ENCODE peak calls at places on chromosomes 13 and 19, in six cellular contexts. Q, H, I, B, G and T are unnamed samples.

GRCh38 chr13:98548230-98548629 is 28.7 kb downstream of the STK24 start:
- DNase-seq in B (no peak), G (no peak), H (no peak), Q (no peak), I (no peak), T (no peak)

GRCh38 chr19:35404879-35405622 is 34.2 kb downstream of the GPR42 start:
- DNase-seq in B (peak), I (peak), H (no peak), Q (peak), G (peak), T (peak)

GRCh38 chr13:60721063-60721462 is 324.0 kb downstream of the TDRD3 start:
- DNase-seq in B (no peak), I (no peak), G (no peak), H (no peak), Q (no peak), T (no peak)

GRCh38 chr19:29321116-29321515 is 108.2 kb upstream of the UQCRFS1 start:
- DNase-seq in H (no peak), Q (no peak), G (no peak), B (no peak), I (no peak), T (no peak)

GRCh38 chr13:50873481-50873880 is 30.0 kb upstream of the DLEU7 start:
- DNase-seq in Q (no peak), G (no peak), B (no peak), H (no peak), I (no peak), T (no peak)

GRCh38 chr13:23903906-23904280 is 6.6 kb upstream of the C1QTNF9B start:
- DNase-seq in G (no peak), H (no peak), B (no peak), Q (peak), I (no peak), T (no peak)

GRCh38 chr19:6318772-6319171 is 14.6 kb downstream of the ACER1 start:
- DNase-seq in H (no peak), G (no peak), Q (no peak), I (no peak), B (no peak), T (peak)

GRCh38 chr19:49590971-49591730 is at the start of gene PRR12:
- DNase-seq in Q (peak), G (no peak), H (no peak), B (peak), I (peak), T (peak)

GRCh38 chr19:57161985-57162544 is 5.2 kb downstream of the DUXA start:
- DNase-seq in B (no peak), I (no peak), G (no peak), H (no peak), Q (no peak), T (no peak)

GRCh38 chr19:30253581-30253996 is 118.6 kb upstream of the ZNF536 start:
- DNase-seq in H (no peak), G (peak), I (no peak), B (no peak), Q (peak), T (no peak)

GRCh38 chr19:10842788-10843187 is 5.4 kb upstream of the C19orf38 start:
- DNase-seq in B (no peak), Q (no peak), I (no peak), H (no peak), G (no peak), T (no peak)

GRCh38 chr13:100274942-100275506 is 186.1 kb downstream of the PCCA start:
- DNase-seq in B (no peak), I (no peak), H (no peak), Q (no peak), G (no peak), T (peak)

GRCh38 chr13:68019901-68020300 is 789.8 kb upstream of the PCDH9 start:
- DNase-seq in G (no peak), Q (no peak), H (no peak), I (no peak), B (no peak), T (no peak)

GRCh38 chr13:38905861-38906260 is 84.8 kb downstream of the STOML3 start:
- DNase-seq in H (no peak), Q (no peak), G (no peak), B (no peak), I (no peak), T (no peak)

GRCh38 chr19:51064534-51065220 is at the start of gene KLK13:
- DNase-seq in G (no peak), Q (peak), B (no peak), H (no peak), I (peak), T (no peak)

GRCh38 chr13:95146486-95146885 is 154.8 kb downstream of the ABCC4 start:
- DNase-seq in Q (no peak), H (no peak), G (no peak), B (no peak), I (no peak), T (no peak)

GRCh38 chr19:34096020-34096915 is 76.0 kb upstream of the LSM14A start:
- DNase-seq in Q (peak), I (peak), G (no peak), B (no peak), H (no peak), T (peak)

GRCh38 chr19:406999-407491 is 1.9 kb downstream of the C2CD4C start:
- DNase-seq in Q (no peak), G (no peak), B (no peak), I (no peak), H (no peak), T (no peak)

GRCh38 chr19:4717966-4718701 is 5.5 kb downstream of the DPP9 start:
- DNase-seq in H (no peak), I (no peak), Q (no peak), B (no peak), G (no peak), T (no peak)

GRCh38 chr19:7801020-7801570 is 28.9 kb upstream of the EVI5L start:
- DNase-seq in H (no peak), Q (no peak), B (no peak), I (no peak), G (no peak), T (no peak)

GRCh38 chr19:7795555-7796161 is 32.6 kb downstream of the CLEC4M start:
- DNase-seq in H (no peak), Q (no peak), B (no peak), I (no peak), G (no peak), T (no peak)

GRCh38 chr19:7799640-7800355 is 30.2 kb upstream of the EVI5L start:
- DNase-seq in B (peak), I (peak), G (no peak), H (peak), Q (peak), T (peak)
- H3K4me3 ChIP-seq in B (peak), I (peak), G (no peak), H (no peak), Q (peak), T (peak)

GRCh38 chr19:3687393-3687773 is 12.9 kb downstream of the PIP5K1C start:
- DNase-seq in B (no peak), I (no peak), H (no peak), Q (no peak), G (no peak), T (no peak)
- H3K4me3 ChIP-seq in B (peak), I (no peak), H (no peak), Q (no peak), G (no peak), T (no peak)

DNA sequence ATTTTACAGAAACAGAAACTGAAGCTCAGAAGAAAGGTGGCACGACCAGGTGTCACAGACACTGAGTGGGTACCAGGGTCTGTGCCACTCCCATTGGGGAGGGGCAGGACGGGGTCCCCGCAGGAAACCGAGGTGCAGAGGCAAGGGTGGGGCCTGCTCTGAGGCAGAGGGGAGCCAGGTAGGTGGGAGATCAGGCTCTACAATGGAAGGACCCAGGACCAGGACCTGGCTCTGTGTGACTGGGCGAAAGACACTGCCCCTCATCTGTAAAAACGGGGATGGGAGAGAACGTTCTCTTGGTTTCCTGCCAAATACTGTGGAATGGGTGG is 2.8 kb downstream of the PTGIR start:
- DNase-seq in G (no peak), Q (no peak), I (no peak), B (no peak), H (no peak), T (no peak)
- H3K4me3 ChIP-seq in G (peak), Q (no peak), I (peak), B (no peak), H (no peak), T (no peak)

GRCh38 chr13:29929062-29929847 is 78.8 kb upstream of the UBL3 start:
- DNase-seq in G (no peak), Q (no peak), H (no peak), I (no peak), B (no peak), T (no peak)
- H3K4me3 ChIP-seq in G (no peak), Q (no peak), H (no peak), I (no peak), B (no peak), T (no peak)

DNA sequence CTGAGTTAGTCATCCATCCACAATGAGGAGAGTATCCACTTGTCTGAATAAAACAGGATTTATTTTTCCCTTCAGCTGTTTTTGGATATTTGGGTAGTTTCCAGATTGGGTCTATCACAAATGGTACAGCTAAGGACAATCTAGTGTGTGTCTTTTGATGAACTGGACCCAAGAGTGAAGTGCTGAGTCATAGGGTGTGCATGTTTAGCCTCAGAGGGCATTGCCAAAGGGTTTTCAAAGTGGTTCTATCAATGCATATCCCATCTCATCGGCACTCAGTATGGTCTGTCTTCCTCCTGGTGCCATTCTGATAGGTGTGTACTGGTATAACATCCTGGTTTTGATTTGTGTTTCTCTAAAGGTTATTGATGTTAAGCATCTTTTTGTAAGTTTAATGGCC is 62.3 kb downstream of the GSX1 start:
- DNase-seq in H (no peak), I (no peak), Q (no peak), B (no peak), G (no peak), T (no peak)
- H3K4me3 ChIP-seq in H (no peak), I (no peak), Q (no peak), B (no peak), G (no peak), T (no peak)

GRCh38 chr19:19546751-19547162 is 8.7 kb downstream of the CILP2 start:
- DNase-seq in H (no peak), I (no peak), Q (no peak), G (no peak), B (no peak), T (no peak)
- H3K4me3 ChIP-seq in H (no peak), I (no peak), Q (no peak), G (no peak), B (no peak), T (no peak)

DNA sequence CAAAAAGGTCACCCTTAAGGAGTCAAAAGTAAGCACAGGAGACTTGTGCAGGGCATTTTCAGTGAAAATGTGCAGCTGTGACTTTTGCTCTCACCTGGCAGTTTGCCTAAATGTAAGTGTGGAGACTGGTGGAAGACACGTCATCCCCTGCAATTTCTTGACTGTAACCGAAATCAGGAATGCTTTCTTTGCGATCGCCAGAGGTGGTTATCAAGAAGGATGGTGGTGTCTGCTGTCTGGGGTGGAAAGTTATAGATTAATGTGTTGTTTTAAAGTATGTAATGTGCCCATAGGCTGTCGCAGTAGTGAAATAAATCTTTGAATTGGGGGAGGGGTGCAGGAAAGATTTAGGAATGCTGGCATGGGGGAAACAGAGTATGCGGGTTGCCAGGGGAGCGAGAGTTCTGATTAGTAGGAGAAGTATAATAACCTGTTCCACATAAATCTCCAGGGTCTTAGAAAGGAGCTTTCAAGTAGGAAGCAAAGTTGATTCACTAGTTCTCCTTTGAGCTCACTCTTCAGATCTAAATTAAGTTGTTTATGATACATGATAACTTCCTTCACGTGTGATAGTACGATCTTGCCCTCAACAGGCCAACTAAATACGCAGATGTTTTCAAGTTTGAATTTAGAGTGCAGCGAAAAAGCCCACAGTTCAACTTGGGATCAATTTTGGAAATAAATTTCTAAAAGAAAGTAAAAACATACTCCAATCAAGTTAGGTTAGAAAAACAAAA is 1520.0 kb upstream of the SLC10A2 start:
- DNase-seq in H (no peak), B (peak), I (peak), G (no peak), Q (no peak), T (peak)
- H3K4me3 ChIP-seq in H (peak), B (no peak), I (peak), G (no peak), Q (no peak), T (no peak)